ENCODE peak calls at places on chromosomes 2 and 18, in five cellular contexts. Y is HEK293T, L is GM12878, C is HepG2, H is H1. A is an unnamed sample.
A peak's percentile ranks its signal among the peaks of the same experiment; 100 is the strongest.

GRCh38 chr2:68185541-68186164 is 28.0 kb downstream of the PNO1 start:
- DNase-seq in Y (peak; percentile 59), L (peak; percentile 28), C (peak; percentile 52), H (peak; percentile 47), A (peak; percentile 75)

GRCh38 chr2:4091013-4091412 is 387.6 kb downstream of the DCDC2C start:
- DNase-seq in Y (no peak), L (no peak), C (no peak), H (no peak), A (no peak)

GRCh38 chr2:149169653-149170052 is 131.2 kb downstream of the LYPD6B start:
- DNase-seq in Y (no peak), L (no peak), C (no peak), H (no peak), A (no peak)

GRCh38 chr2:113217455-113218282 is 43.9 kb downstream of the PSD4 start:
- DNase-seq in Y (no peak), L (no peak), C (peak; percentile 51), H (no peak), A (no peak)

GRCh38 chr18:80210312-80211083 is 36.8 kb downstream of the PARD6G start:
- DNase-seq in Y (no peak), L (no peak), C (peak; percentile 54), H (no peak), A (no peak)

GRCh38 chr2:133092571-133092970 is 422.6 kb upstream of the LYPD1 start:
- DNase-seq in Y (no peak), L (no peak), C (no peak), H (no peak), A (no peak)

GRCh38 chr2:240247868-240248820 is 107.7 kb upstream of the OTOS start:
- DNase-seq in Y (no peak), L (no peak), C (no peak), H (no peak), A (no peak)

GRCh38 chr18:51321696-51322095 is 124.2 kb upstream of the MEX3C start:
- DNase-seq in Y (no peak), L (no peak), C (no peak), H (no peak), A (peak; percentile 11)

GRCh38 chr2:207766697-207767460 is 2.8 kb downstream of the FZD5 start:
- DNase-seq in Y (no peak), L (no peak), C (peak; percentile 48), H (no peak), A (no peak)

GRCh38 chr2:106137944-106138903 is 55.9 kb downstream of the UXS1 start:
- DNase-seq in Y (no peak), L (no peak), C (no peak), H (no peak), A (no peak)

GRCh38 chr2:110650346-110650745 is 27.5 kb downstream of the BUB1 start:
- DNase-seq in Y (no peak), L (no peak), C (no peak), H (no peak), A (no peak)

GRCh38 chr2:216916956-216917650 is 57.2 kb upstream of the TNP1 start:
- DNase-seq in Y (no peak), L (no peak), C (no peak), H (no peak), A (no peak)

GRCh38 chr2:39696838-39697237 is 31.1 kb downstream of the TMEM178A start:
- DNase-seq in Y (no peak), L (no peak), C (peak; percentile 12), H (no peak), A (no peak)

GRCh38 chr2:74532222-74532621 is 2.5 kb downstream of the HTRA2 start:
- DNase-seq in Y (no peak), L (no peak), C (peak; percentile 68), H (no peak), A (no peak)

GRCh38 chr2:160715428-160715827 is 221.8 kb upstream of the RBMS1 start:
- DNase-seq in Y (no peak), L (no peak), C (no peak), H (no peak), A (no peak)

GRCh38 chr18:77110936-77111335 is 21.6 kb downstream of the MBP start:
- DNase-seq in Y (no peak), L (no peak), C (no peak), H (no peak), A (no peak)

GRCh38 chr2:30433902-30434301 is 13.1 kb upstream of the LCLAT1 start:
- DNase-seq in Y (no peak), L (no peak), C (peak; percentile 47), H (no peak), A (no peak)

GRCh38 chr2:129252781-129253460 is 726.5 kb upstream of the RAB6C start:
- DNase-seq in Y (no peak), L (no peak), C (no peak), H (no peak), A (no peak)

GRCh38 chr2:207812058-207812857 is 42.6 kb upstream of the FZD5 start:
- DNase-seq in Y (no peak), L (no peak), C (no peak), H (no peak), A (no peak)

GRCh38 chr2:18545384-18545783 is 15.1 kb downstream of the RDH14 start:
- DNase-seq in Y (no peak), L (no peak), C (no peak), H (no peak), A (no peak)

GRCh38 chr2:219059375-219059724 is 1.4 kb downstream of the IHH start:
- DNase-seq in Y (no peak), L (no peak), C (no peak), H (no peak), A (no peak)

GRCh38 chr2:219058541-219059374 is 2.0 kb downstream of the IHH start:
- DNase-seq in Y (no peak), L (no peak), C (peak; percentile 85), H (no peak), A (no peak)

GRCh38 chr2:219060821-219061791 is at the start of gene IHH:
- DNase-seq in Y (peak; percentile 54), L (no peak), C (no peak), H (no peak), A (peak; percentile 13)

GRCh38 chr2:219057709-219058540 is 2.8 kb downstream of the IHH start:
- DNase-seq in Y (peak; percentile 85), L (no peak), C (peak; percentile 62), H (peak; percentile 53), A (peak; percentile 69)

DNA sequence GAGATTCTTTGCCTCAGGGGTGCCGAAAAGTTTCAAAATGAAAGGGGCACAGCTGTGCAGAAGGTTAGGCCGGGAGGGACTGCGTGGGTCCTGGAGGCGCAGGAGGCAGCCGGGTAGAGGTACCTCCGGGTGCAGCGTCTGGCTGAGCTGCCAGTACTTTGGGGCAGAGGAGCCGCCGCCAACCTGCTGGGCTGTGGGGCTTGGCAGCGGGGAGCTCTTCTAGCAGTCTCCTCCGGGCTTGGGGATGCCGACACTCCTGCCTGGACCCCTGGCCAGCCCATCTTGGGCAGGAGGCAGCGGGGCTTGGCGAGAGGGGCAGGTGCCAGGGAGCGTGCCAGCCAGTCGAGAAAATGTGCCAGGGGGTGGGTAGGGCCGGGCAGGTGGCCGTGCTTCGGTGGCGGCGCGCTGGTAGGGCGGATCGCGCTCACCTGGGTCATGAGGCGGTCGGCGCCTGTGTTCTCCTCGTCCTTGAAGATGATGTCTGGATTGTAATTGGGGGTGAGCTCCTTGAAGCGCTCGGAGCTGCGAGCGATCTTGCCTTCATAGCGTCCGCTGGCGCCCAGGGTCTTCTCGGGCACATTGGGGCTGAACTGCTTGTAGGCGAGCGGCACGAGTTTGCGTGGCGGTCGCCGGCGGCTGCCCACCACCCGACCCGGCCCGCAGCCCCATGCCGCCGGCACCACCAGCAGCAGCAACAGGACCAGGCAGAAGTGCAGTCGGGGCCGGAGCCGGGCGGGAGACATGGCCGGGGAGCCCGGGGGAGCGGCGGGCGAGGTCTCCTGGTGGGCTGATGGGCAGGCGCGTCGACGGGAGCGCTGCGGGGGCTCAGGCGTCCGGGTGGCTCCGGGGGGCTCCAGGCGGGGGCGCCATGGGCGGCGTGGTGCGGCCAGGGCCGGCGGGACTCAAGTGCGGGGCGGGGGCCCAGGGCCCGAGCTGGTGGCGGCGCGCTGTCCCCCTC is 717 bp downstream of the IHH start:
- DNase-seq in Y (peak; percentile 18), L (no peak), C (no peak), H (no peak), A (no peak)
- TF ChIP-seq SUZ12 in Y (no peak), L (peak; percentile 54), C (no peak), H (peak; percentile 99), A (peak; percentile 87)

GRCh38 chr2:28445448-28446258 is 50.2 kb upstream of the PLB1 start:
- DNase-seq in Y (no peak), L (no peak), C (no peak), H (no peak), A (no peak)
- TF ChIP-seq SUZ12 in Y (no peak), L (no peak), C (no peak), H (no peak), A (no peak)

GRCh38 chr2:99602475-99602874 is 112.7 kb upstream of the REV1 start:
- DNase-seq in Y (no peak), L (no peak), C (no peak), H (no peak), A (no peak)
- TF ChIP-seq SUZ12 in Y (no peak), L (no peak), C (no peak), H (no peak), A (no peak)

DNA sequence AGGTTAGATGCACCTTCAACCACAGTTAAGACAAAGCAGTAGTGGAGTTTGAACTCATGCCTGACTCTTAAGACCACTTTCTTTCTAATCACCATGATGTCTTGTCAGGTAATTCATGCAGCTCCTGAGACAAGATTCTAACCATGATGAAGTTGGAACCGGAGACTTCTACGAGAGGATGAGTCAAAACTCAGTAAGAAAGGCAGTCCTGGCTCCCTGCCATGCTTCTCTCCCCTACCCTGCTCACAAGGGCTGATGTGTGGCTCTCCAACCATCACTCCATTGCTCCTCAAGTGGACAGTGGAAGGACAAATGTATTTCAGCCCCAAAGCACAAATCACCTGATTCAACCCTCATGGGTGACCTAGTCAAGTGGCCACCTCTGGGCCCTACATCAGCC is 3.2 kb downstream of the CYRIA start:
- DNase-seq in Y (no peak), L (no peak), C (no peak), H (no peak), A (no peak)
- TF ChIP-seq SUZ12 in Y (no peak), L (no peak), C (no peak), H (no peak), A (no peak)

DNA sequence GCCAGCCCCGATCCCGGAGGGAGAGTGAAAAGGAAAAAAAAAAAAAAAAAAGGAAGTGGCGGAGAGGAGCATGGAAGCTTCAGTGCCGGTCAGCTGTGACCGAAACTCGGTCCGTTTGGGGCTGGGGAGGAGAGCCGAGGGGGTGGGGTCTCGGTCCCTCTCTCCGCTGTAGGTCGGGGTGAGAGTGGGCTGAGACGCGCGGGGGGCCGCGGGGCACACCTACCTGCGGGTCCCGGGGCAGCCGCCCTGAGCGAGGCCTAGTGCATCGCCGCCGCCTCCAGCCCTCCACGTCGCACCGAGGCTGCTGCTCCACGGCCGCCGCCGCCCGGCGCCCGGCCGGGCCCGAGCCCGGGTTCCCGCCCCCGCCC is 529 bp downstream of the VPS54 start:
- DNase-seq in Y (peak; percentile 31), L (no peak), C (no peak), H (no peak), A (peak; percentile 28)
- TF ChIP-seq SUZ12 in Y (no peak), L (no peak), C (no peak), H (no peak), A (no peak)